ENCODE peak calls at places on chromosomes 13 and 19, in ten cellular contexts. G is brain microvascular endothelial cell; I is breast epithelium; O is CD4-positive, alpha-beta memory T cell; A is right lobe of liver; F is effector memory CD4-positive, alpha-beta T cell; H is body of pancreas; T is left lung; U is GM23248; J is adrenal gland. K is an unnamed sample.

GRCh38 chr19:56137405-56137804 is 3.7 kb upstream of the ZNF444 start:
- DNase-seq in G (no peak), I (peak; percentile 85), O (no peak), A (peak; percentile 84), F (no peak), H (peak; percentile 94), T (peak; percentile 73), U (no peak), J (peak; percentile 63), K (no peak)

GRCh38 chr13:23813635-23814034 is 75.6 kb downstream of the MIPEP start:
- DNase-seq in G (no peak), I (no peak), O (no peak), A (no peak), F (no peak), H (no peak), T (no peak), U (no peak), J (no peak), K (no peak)

GRCh38 chr19:3389876-3390361 is 23.5 kb downstream of the NFIC start:
- DNase-seq in G (no peak), I (no peak), O (no peak), A (no peak), F (no peak), H (peak; percentile 60), T (no peak), U (peak; percentile 48), J (peak; percentile 54), K (no peak)

GRCh38 chr19:45506246-45506990 is 861 bp upstream of the VASP start:
- DNase-seq in G (peak; percentile 92), I (peak; percentile 97), O (peak; percentile 97), A (peak; percentile 98), F (peak; percentile 89), H (peak; percentile 96), T (peak; percentile 97), U (peak; percentile 96), J (peak; percentile 96), K (peak; percentile 94)

GRCh38 chr19:14004619-14005380 is 1.3 kb downstream of the RFX1 start:
- DNase-seq in G (no peak), I (no peak), O (no peak), A (peak; percentile 84), F (no peak), H (peak; percentile 74), T (peak; percentile 84), U (peak; percentile 63), J (peak; percentile 83), K (peak; percentile 14)

GRCh38 chr19:10760268-10760944 is 42.5 kb downstream of the DNM2 start:
- DNase-seq in G (no peak), I (no peak), O (no peak), A (no peak), F (peak; percentile 44), H (no peak), T (no peak), U (peak; percentile 34), J (no peak), K (no peak)

GRCh38 chr13:85277753-85278152 is 521.5 kb downstream of the SLITRK6 start:
- DNase-seq in G (peak; percentile 48), I (no peak), O (no peak), A (no peak), F (no peak), H (no peak), T (no peak), U (no peak), J (no peak), K (no peak)

GRCh38 chr19:14112809-14113385 is 4.7 kb downstream of the PRKACA start:
- DNase-seq in G (no peak), I (no peak), O (no peak), A (peak; percentile 61), F (no peak), H (no peak), T (no peak), U (peak; percentile 53), J (peak; percentile 74), K (no peak)

DNA sequence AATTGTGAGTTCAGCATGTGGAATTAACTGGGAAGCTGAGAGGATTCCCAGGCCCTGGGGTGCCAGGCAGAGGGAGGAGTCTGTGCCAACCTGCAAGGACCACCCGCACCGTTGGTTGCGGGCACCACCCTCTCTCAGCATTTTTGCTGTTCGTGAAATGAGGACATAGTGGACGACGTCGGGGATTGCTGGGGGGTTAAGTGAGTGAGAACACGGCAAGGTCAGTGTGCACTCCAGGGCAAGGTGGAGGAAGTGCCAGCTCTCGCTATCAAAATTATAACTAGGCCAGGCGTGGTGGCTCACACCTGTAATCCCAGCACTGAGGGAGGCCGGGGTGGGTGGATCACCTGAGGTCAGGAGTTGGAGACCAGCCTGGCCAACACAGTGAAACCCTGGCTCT is 2.2 kb downstream of the FXYD3 start:
- DNase-seq in G (no peak), I (no peak), O (no peak), A (no peak), F (no peak), H (no peak), T (no peak), U (no peak), J (no peak), K (no peak)
- H3K4me3 ChIP-seq in G (no peak overlapping the region), I (peak overlapping the region; percentile 75), O (no peak overlapping the region), A (no peak overlapping the region), F (no peak overlapping the region), H (no peak overlapping the region), T (peak overlapping the region; percentile 41), U (no peak overlapping the region), J (no peak overlapping the region), K (no peak overlapping the region)

GRCh38 chr19:7730286-7731217 is 1.4 kb downstream of the CLEC4G start:
- DNase-seq in G (no peak), I (no peak), O (no peak), A (no peak), F (no peak), H (no peak), T (no peak), U (no peak), J (no peak), K (no peak)

GRCh38 chr19:7731218-7731595 is 703 bp downstream of the CLEC4G start:
- DNase-seq in G (no peak), I (no peak), O (no peak), A (no peak), F (no peak), H (no peak), T (no peak), U (no peak), J (no peak), K (no peak)

GRCh38 chr19:7729831-7730285 is 2.1 kb downstream of the CLEC4G start:
- DNase-seq in G (no peak), I (no peak), O (no peak), A (no peak), F (no peak), H (no peak), T (no peak), U (no peak), J (no peak), K (no peak)

GRCh38 chr19:7732045-7732444 is at the start of gene CLEC4G:
- DNase-seq in G (no peak), I (no peak), O (no peak), A (peak; percentile 49), F (no peak), H (no peak), T (no peak), U (no peak), J (no peak), K (no peak)

DNA sequence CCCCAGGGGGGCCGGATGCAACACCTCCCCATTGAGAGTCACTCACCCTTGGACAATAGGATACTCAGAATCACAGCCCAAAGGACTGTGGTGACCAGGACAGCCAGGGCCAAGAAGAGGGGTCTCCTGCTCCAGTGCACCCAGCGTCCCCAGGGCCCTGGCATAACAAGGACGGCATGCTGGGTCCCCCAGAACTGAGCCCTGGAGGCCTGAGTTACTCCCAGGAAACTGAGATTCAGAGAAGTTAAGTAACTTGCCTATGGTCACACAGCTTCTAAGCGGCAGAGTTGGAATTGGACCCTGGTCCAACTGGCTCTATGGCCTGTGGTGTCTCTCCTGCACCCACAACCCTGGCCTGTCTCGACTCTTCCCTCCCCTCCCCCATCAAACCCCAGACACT is 295 bp downstream of the CLEC4G start:
- DNase-seq in G (no peak), I (no peak), O (no peak), A (no peak), F (no peak), H (no peak), T (no peak), U (no peak), J (no peak), K (no peak)
- H3K27me3 ChIP-seq in G (peaks cover 32% of the 10 kb centered on the region), I (peaks cover 5% of the 10 kb centered on the region), O (peaks cover 21% of the 10 kb centered on the region), A (no peaks in the 10 kb centered on the region), F (peaks cover 28% of the 10 kb centered on the region), H (no peaks in the 10 kb centered on the region), T (peaks cover 28% of the 10 kb centered on the region), U (peaks cover 67% of the 10 kb centered on the region), J (peaks cover 36% of the 10 kb centered on the region), K (peaks cover 90% of the 10 kb centered on the region)

GRCh38 chr19:46639356-46640061 is 3.5 kb upstream of the GNG8 start:
- DNase-seq in G (no peak), I (no peak), O (no peak), A (peak; percentile 51), F (no peak), H (no peak), T (peak; percentile 71), U (peak; percentile 81), J (peak; percentile 40), K (peak; percentile 95)
- H3K4me3 ChIP-seq in G (peak overlapping the region; percentile 51), I (peak overlapping the region; percentile 67), O (peak overlapping the region; percentile 53), A (peak overlapping the region; percentile 26), F (peak overlapping the region; percentile 46), H (no peak overlapping the region), T (peak overlapping the region; percentile 37), U (peak overlapping the region; percentile 78), J (no peak overlapping the region), K (peak overlapping the region; percentile 45)

GRCh38 chr13:98239156-98240076 is 62.3 kb upstream of the RNF113B start:
- DNase-seq in G (no peak), I (no peak), O (no peak), A (no peak), F (no peak), H (no peak), T (no peak), U (no peak), J (no peak), K (no peak)

GRCh38 chr13:98242403-98242802 is 65.3 kb upstream of the RNF113B start:
- DNase-seq in G (no peak), I (no peak), O (no peak), A (no peak), F (no peak), H (no peak), T (no peak), U (no peak), J (no peak), K (no peak)

GRCh38 chr13:98240974-98241373 is 63.9 kb upstream of the RNF113B start:
- DNase-seq in G (no peak), I (no peak), O (no peak), A (no peak), F (no peak), H (no peak), T (no peak), U (no peak), J (no peak), K (no peak)

GRCh38 chr13:98234348-98234747 is 57.3 kb upstream of the RNF113B start:
- DNase-seq in G (no peak), I (no peak), O (no peak), A (no peak), F (no peak), H (no peak), T (no peak), U (no peak), J (no peak), K (no peak)

DNA sequence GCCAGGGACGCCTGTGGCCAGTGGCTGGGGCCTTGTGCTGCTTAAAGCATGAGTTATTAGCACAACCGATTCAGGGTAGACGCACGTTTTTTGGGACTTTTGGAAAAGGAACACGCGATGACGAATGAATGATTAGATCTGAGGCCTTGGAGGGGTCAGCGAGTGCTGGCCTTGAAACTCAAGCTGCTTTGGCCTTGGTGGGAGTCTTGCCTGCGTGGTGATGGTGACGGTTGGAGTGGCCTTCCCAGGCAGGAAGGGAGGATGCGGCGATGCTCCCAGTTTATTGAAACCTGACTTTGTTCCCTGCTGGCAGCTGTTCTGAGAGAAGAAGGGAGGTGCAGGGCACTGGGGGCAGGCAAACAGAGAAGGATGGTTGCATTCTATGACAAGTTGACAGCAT is 63.1 kb upstream of the RNF113B start:
- DNase-seq in G (no peak), I (no peak), O (no peak), A (no peak), F (no peak), H (no peak), T (no peak), U (no peak), J (peak; percentile 79), K (no peak)
- H3K27me3 ChIP-seq in G (no peaks in the 10 kb centered on the region), I (no peaks in the 10 kb centered on the region), O (no peaks in the 10 kb centered on the region), A (no peaks in the 10 kb centered on the region), F (no peaks in the 10 kb centered on the region), H (no peaks in the 10 kb centered on the region), T (no peaks in the 10 kb centered on the region), U (no peaks in the 10 kb centered on the region), J (no peaks in the 10 kb centered on the region), K (no peaks in the 10 kb centered on the region)

K was measured in cardiac muscle cell.